ENCODE peak calls at places on chromosomes 1 and 21, in seven cellular contexts. W is hepatocyte; G is CD4-positive, CD25-positive, alpha-beta regulatory T cell; S is right lobe of liver; B is substantia nigra; N is pancreas; H is breast epithelium. P is an unnamed sample.

GRCh38 chr21:37232274-37233018 is 34.7 kb downstream of the VPS26C start:
- DNase-seq in B (no peak), S (no peak), G (no peak), H (no peak), W (no peak), N (no peak), P (no peak)

GRCh38 chr1:27527223-27527856 is 37.4 kb upstream of the WASF2 start:
- DNase-seq in S (no peak), N (peak), H (peak), G (peak), B (no peak), W (peak), P (no peak)

GRCh38 chr1:53133261-53134041 is 9.0 kb downstream of the SLC1A7 start:
- DNase-seq in W (no peak), S (no peak), N (no peak), G (no peak), B (no peak), H (no peak), P (no peak)

GRCh38 chr1:76764638-76765572 is 102.4 kb upstream of the ST6GALNAC5 start:
- DNase-seq in H (no peak), N (no peak), S (no peak), B (peak), W (no peak), G (no peak), P (peak)

GRCh38 chr1:150282558-150282958 is 204 bp downstream of the CIART start:
- DNase-seq in N (peak), B (no peak), G (no peak), H (peak), S (peak), W (no peak), P (peak)

GRCh38 chr1:107776898-107777663 is 187.9 kb downstream of the VAV3 start:
- DNase-seq in H (no peak), B (no peak), N (no peak), S (no peak), G (no peak), W (no peak), P (no peak)

GRCh38 chr1:118884946-118885345 is 103.2 kb downstream of the TBX15 start:
- DNase-seq in S (no peak), H (no peak), G (no peak), N (no peak), W (no peak), B (no peak), P (no peak)

GRCh38 chr1:173223031-173223380 is 15.9 kb upstream of the TNFSF4 start:
- DNase-seq in B (no peak), G (no peak), H (no peak), N (no peak), S (no peak), W (no peak), P (no peak)

GRCh38 chr1:172138636-172139035 is 281.8 kb upstream of the C1orf105 start:
- DNase-seq in W (no peak), S (no peak), H (no peak), B (no peak), G (no peak), N (no peak), P (no peak)

GRCh38 chr21:43338951-43339350 is 88.0 kb downstream of the SIK1 start:
- DNase-seq in N (peak), B (no peak), S (no peak), W (no peak), G (no peak), H (no peak), P (no peak)

GRCh38 chr1:57132993-57133614 is 167.3 kb upstream of the C8B start:
- DNase-seq in G (no peak), N (no peak), B (no peak), W (no peak), H (no peak), S (no peak), P (no peak)

GRCh38 chr1:31416101-31416736 is 3.2 kb downstream of the SERINC2 start:
- DNase-seq in W (no peak), B (no peak), N (no peak), S (peak), G (no peak), H (peak), P (peak)

GRCh38 chr1:201890806-201891450 is 2.2 kb downstream of the SHISA4 start:
- DNase-seq in B (no peak), W (no peak), N (no peak), G (no peak), H (no peak), S (no peak), P (no peak)

GRCh38 chr1:213244664-213245091 is 193.6 kb downstream of the RPS6KC1 start:
- DNase-seq in B (no peak), W (peak), N (no peak), G (peak), S (no peak), H (no peak), P (no peak)

GRCh38 chr1:21620461-21620860 is 48.7 kb downstream of the RAP1GAP start:
- DNase-seq in W (peak), S (peak), H (no peak), B (peak), G (no peak), N (peak), P (no peak)

GRCh38 chr1:188043536-188044245 is 1214.9 kb downstream of the PLA2G4A start:
- DNase-seq in G (no peak), N (no peak), W (no peak), H (no peak), S (no peak), B (no peak), P (no peak)

GRCh38 chr21:45542242-45542666 is at the start of gene SLC19A1:
- DNase-seq in W (peak), H (peak), B (peak), S (peak), G (peak), N (peak), P (peak)

GRCh38 chr1:201834621-201835020 is 5.7 kb downstream of the IPO9 start:
- DNase-seq in N (no peak), S (no peak), G (no peak), H (no peak), B (no peak), W (no peak), P (no peak)

GRCh38 chr1:201050515-201051277 is 27.2 kb upstream of the KIF21B start:
- DNase-seq in S (no peak), W (peak), H (no peak), B (no peak), G (no peak), N (no peak), P (no peak)

GRCh38 chr1:229024528-229025119 is 246.3 kb upstream of the RAB4A start:
- DNase-seq in H (no peak), G (no peak), B (no peak), W (peak), N (no peak), S (peak), P (peak)

GRCh38 chr21:44517175-44517899 is 22.7 kb downstream of the KRTAP10-1 start:
- DNase-seq in B (peak), H (no peak), W (no peak), S (peak), N (peak), G (no peak), P (no peak)

GRCh38 chr1:26184883-26185282 is 5.5 kb upstream of the CATSPER4 start:
- DNase-seq in S (no peak), H (no peak), N (no peak), G (no peak), B (no peak), W (no peak), P (no peak)

DNA sequence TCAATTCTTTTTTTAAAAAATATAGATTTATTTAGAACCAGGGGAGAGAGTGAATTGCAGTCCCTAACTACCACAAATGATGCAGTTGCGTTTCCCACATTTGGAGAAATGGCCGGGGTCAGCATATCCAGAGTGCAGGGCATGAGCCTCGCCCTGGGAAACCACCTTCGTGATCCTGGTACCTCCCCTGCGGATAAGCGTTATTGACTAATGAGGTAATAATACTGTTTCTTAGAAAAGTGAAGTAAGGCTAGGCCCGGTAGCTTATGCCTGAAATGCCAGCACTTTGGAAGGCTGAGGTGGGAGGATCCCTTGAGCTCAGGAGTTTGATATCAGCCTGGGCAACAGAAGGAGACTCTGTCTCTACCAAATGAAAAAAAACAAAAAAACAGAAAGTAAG is 111.5 kb upstream of the SLC45A1 start:
- DNase-seq in H (no peak), G (no peak), S (no peak), N (no peak), B (no peak), W (no peak), P (no peak)
- H3K27ac ChIP-seq in H (no peak), G (no peak), S (no peak), N (no peak), B (no peak), W (no peak), P (no peak)

GRCh38 chr1:155466617-155466972 is 96.0 kb downstream of the ASH1L start:
- DNase-seq in B (no peak), W (no peak), H (no peak), S (no peak), N (no peak), G (no peak), P (no peak)
- H3K27ac ChIP-seq in B (no peak), W (peak), H (no peak), S (no peak), N (no peak), G (no peak), P (no peak)

DNA sequence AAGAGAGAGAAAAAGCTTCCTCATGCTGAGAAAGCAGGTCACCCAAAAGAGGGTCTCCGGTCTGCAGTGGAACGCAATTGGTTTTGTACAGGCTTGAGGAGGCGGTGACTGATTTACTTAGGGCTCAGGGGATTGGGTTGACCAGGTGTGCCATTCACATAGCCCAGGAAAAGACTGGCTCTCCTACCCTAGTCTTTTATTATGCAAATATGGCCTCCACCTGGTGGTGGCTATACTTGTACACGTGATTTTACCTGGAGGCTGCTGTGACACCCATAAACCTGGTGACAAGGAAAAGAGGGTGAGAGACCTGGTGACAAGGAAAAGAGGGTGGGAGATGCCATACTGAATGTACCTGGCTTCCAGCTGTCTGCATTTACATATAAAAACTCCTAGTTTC is 49.9 kb downstream of the DNTTIP2 start:
- DNase-seq in B (no peak), W (no peak), N (no peak), G (no peak), H (no peak), S (no peak), P (no peak)
- H3K27ac ChIP-seq in B (no peak), W (peak), N (no peak), G (no peak), H (no peak), S (no peak), P (no peak)

GRCh38 chr1:214418380-214418779 is 133.0 kb downstream of the PTPN14 start:
- DNase-seq in N (no peak), W (no peak), H (no peak), S (no peak), B (no peak), G (no peak), P (no peak)
- H3K27ac ChIP-seq in N (no peak), W (no peak), H (no peak), S (no peak), B (no peak), G (no peak), P (no peak)

GRCh38 chr1:154492115-154492514 is 9.9 kb upstream of the TDRD10 start:
- DNase-seq in H (no peak), W (no peak), S (no peak), N (no peak), G (no peak), B (no peak), P (no peak)
- H3K27ac ChIP-seq in H (no peak), W (no peak), S (no peak), N (no peak), G (no peak), B (no peak), P (peak)

GRCh38 chr1:112618721-112619517 is at the start of gene ST7L:
- DNase-seq in N (peak), S (peak), H (peak), B (peak), W (peak), G (peak), P (peak)

GRCh38 chr1:112614460-112615065 is 4.4 kb downstream of the ST7L start:
- DNase-seq in S (no peak), G (no peak), W (peak), N (no peak), H (no peak), B (no peak), P (no peak)

GRCh38 chr1:112619518-112620458 is at the start of gene CAPZA1:
- DNase-seq in W (peak), G (peak), N (peak), S (peak), B (peak), H (peak), P (peak)

GRCh38 chr1:112618114-112618720 is 724 bp downstream of the ST7L start:
- DNase-seq in H (no peak), N (no peak), G (peak), S (no peak), B (no peak), W (peak), P (no peak)
- H3K27ac ChIP-seq in H (peak), N (peak), G (peak), S (peak), B (peak), W (peak), P (peak)

GRCh38 chr1:210437781-210438180 is 109.1 kb downstream of the HHAT start:
- DNase-seq in W (no peak), B (no peak), H (no peak), S (no peak), G (no peak), N (no peak), P (no peak)
- H3K27ac ChIP-seq in W (no peak), B (no peak), H (no peak), S (no peak), G (no peak), N (no peak), P (no peak)